ENCODE peak calls at places on chromosomes 13 and 19, in six cellular contexts. Y, T, S, N, C and O are unnamed samples. For H3K4me1, the result is how much of the 10 kb centered on the place peaks cover.

GRCh38 chr13:98622926-98623325 is 46.0 kb upstream of the STK24 start:
- DNase-seq in T (no peak), N (no peak), S (no peak), C (no peak), Y (no peak), O (no peak)

GRCh38 chr13:32007494-32007893 is 24.1 kb upstream of the FRY start:
- DNase-seq in N (no peak), T (no peak), C (no peak), S (no peak), Y (no peak), O (no peak)

GRCh38 chr19:34269968-34270621 is 15.7 kb downstream of the GARRE1 start:
- DNase-seq in Y (peak), S (no peak), N (peak), C (peak), T (peak), O (peak)

GRCh38 chr19:50567052-50567841 is 988 bp downstream of the LRRC4B start:
- DNase-seq in S (no peak), N (no peak), C (no peak), Y (no peak), T (no peak), O (no peak)

GRCh38 chr13:39616087-39616694 is 13.2 kb upstream of the LHFPL6 start:
- DNase-seq in Y (peak), C (peak), S (peak), T (peak), N (no peak), O (no peak)

GRCh38 chr19:1580957-1581356 is 11.7 kb downstream of the MBD3 start:
- DNase-seq in C (no peak), Y (no peak), T (no peak), S (no peak), N (no peak), O (no peak)

GRCh38 chr13:110063490-110063889 is 243.5 kb downstream of the COL4A1 start:
- DNase-seq in T (no peak), N (no peak), C (no peak), S (no peak), Y (no peak), O (no peak)

GRCh38 chr13:99015606-99016520 is 38.0 kb upstream of the DOCK9 start:
- DNase-seq in C (no peak), T (no peak), N (no peak), Y (no peak), S (no peak), O (no peak)

GRCh38 chr19:776549-776948 is 20.7 kb upstream of the PTBP1 start:
- DNase-seq in S (no peak), N (no peak), T (no peak), C (no peak), Y (no peak), O (no peak)

GRCh38 chr19:7529610-7530490 is 5.7 kb upstream of the PNPLA6 start:
- DNase-seq in S (no peak), C (no peak), T (no peak), N (no peak), Y (no peak), O (no peak)

GRCh38 chr19:58170860-58171259 is 12.0 kb upstream of the ZNF274 start:
- DNase-seq in Y (no peak), N (no peak), S (no peak), C (no peak), T (no peak), O (no peak)

GRCh38 chr13:67049744-67050143 is 180.4 kb downstream of the PCDH9 start:
- DNase-seq in S (no peak), T (no peak), N (no peak), Y (no peak), C (no peak), O (no peak)

GRCh38 chr13:109165417-109165904 is 536.0 kb downstream of the MYO16 start:
- DNase-seq in N (no peak), S (no peak), Y (no peak), T (no peak), C (no peak), O (no peak)

GRCh38 chr19:6531163-6531955 is 533 bp downstream of the TNFSF9 start:
- DNase-seq in C (no peak), S (no peak), N (no peak), T (no peak), Y (no peak), O (no peak)

GRCh38 chr19:51440846-51441409 is 17.3 kb downstream of the SIGLEC8 start:
- DNase-seq in N (no peak), S (peak), Y (no peak), C (no peak), T (no peak), O (no peak)

GRCh38 chr19:10299545-10300458 is 9.8 kb downstream of the ZGLP1 start:
- DNase-seq in Y (no peak), T (no peak), N (no peak), S (no peak), C (no peak), O (no peak)

GRCh38 chr19:850979-851335 is 1.1 kb upstream of the ELANE start:
- DNase-seq in C (no peak), T (no peak), S (no peak), Y (no peak), N (no peak), O (no peak)

DNA sequence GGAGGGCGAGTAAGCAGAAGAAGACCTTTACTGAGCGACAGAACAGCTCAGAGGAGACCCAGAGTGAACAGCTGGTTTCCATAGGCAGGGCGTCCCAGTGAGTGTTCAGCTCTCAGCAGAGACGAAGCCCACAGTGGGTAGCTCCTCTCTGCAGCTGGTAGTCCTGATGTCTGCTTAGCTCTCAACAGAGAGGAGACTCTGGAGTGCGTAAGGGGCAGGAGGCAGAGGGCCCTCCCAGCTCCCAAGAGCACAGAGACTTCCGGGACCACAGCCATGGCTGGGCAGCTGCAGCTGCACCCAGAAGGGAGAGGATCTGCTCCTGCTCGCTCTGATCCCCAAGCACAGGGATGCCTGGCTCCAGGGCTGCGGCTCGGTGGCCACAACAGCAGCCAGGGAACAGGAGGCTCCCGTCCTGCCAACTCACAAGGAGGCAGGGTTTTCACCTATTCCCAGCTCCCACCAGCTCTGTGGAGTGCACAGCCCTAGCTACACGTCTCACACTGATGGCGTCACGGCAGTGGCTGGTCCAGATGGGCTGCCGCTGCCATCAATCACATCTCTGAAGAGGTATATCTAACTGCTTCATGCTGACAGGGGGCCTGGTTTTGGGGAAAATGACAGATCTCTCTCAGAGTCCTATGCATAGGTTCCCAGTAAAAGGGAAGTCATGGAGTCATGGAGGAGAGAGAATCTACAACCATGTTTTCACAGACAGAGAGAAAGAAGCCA is 2660.1 kb upstream of the PCDH20 start:
- DNase-seq in C (no peak), S (peak), T (no peak), N (no peak), Y (no peak), O (no peak)
- TF ChIP-seq POLR2A in C (no peak), S (no peak), T (no peak), N (no peak), Y (no peak), O (no peak)

GRCh38 chr19:3370728-3371591 is 4.6 kb downstream of the NFIC start:
- DNase-seq in Y (no peak), T (no peak), S (no peak), C (no peak), N (no peak), O (no peak)

GRCh38 chr19:3368441-3368795 is 2.0 kb downstream of the NFIC start:
- DNase-seq in C (peak), S (no peak), Y (no peak), T (no peak), N (no peak), O (no peak)

GRCh38 chr19:3368848-3369336 is 2.5 kb downstream of the NFIC start:
- DNase-seq in T (no peak), C (no peak), N (no peak), S (no peak), Y (no peak), O (no peak)

GRCh38 chr19:3369337-3370213 is 3.2 kb downstream of the NFIC start:
- DNase-seq in Y (peak), S (peak), C (peak), T (peak), N (peak), O (peak)

GRCh38 chr19:3370214-3370720 is 3.9 kb downstream of the NFIC start:
- DNase-seq in N (no peak), Y (no peak), S (no peak), C (peak), T (no peak), O (no peak)
- H3K4me1 ChIP-seq in N (under half), Y (under half), S (under half), C (under half), T (half or more), O (under half)

DNA sequence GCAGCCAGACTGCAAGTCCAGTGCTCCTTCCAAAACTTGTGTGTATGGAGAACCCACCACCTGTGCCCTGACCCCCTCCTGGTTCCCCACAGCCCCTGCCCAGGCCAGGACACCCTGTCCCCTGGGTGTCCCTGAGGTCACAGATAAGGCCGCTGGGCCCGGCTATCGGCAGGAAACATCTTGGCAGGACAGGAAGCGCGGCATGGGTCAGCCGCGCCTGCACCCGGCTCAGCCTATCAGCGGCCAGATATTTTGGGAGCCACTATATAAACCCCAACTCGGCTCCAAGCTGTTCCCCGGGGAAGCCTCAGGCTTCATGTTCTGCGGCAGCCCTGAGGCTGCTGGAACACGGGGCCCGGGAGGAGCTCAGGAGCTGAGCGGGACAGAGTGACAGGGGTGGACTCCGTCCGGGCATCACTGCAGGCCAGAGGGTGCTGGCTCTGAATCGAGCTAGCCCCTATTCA is 60.8 kb downstream of the AP1M1 start:
- DNase-seq in Y (peak), S (peak), C (peak), T (peak), N (peak), O (peak)
- TF ChIP-seq POLR2A in Y (peak), S (no peak), C (peak), T (peak), N (peak), O (peak)

DNA sequence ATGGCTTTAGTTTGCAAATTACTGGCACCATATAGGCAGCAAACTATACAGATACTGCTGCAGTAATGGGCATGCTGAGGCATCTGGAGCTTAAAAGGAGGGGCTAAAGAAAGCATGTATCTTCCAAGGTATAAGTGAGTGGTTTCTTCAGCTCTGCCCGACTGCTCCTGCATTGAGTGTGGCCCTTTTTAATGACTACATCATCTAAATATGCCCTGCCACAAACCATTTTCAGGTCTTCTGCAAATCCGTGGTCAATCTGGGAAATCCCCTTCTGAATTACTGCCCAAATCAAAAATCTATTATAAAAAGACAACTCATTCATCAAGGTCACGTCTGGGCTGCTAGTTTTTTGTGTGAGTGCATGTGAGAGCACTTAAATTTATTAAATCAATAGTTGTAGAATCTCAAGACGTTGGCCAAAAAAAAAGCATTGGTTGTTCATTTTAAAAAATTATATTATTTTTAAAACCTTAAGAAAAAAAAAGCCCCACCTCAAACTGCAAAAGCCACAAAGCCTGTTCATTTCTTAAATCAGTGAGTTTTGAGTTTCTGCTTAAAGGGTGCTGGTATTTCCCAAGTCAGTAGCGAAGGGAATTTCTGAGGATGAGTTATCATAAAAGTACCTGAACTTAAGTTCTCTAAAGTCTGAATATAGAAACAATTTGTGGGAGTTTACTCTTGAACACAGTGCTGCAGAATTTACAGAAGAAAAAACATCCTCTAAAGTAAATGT is 16.3 kb downstream of the LCP1 start:
- DNase-seq in T (no peak), N (no peak), S (no peak), Y (no peak), C (no peak), O (no peak)
- H3K4me1 ChIP-seq in T (under half), N (under half), S (under half), Y (under half), C (under half), O (under half)

DNA sequence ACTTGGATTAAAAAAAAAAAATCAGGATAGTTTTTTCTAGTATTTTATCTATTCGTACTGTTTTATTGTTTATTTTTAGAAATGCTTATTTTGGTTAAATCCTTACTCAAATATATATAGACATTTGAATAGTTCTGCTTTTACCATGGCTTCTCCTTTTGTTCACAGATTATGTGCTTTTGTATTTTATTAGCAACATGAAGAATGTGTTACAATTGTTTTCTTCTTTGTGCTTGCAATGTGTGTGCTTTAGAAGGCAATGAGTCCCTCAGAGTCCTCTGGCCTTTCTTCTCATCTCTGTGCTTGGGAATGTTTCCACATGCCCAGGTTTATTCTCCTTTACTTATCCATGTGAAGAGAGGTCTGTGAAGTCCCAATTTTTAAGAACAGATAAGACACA is 324.0 kb downstream of the KCNRG start:
- DNase-seq in C (no peak), S (no peak), T (no peak), N (no peak), Y (no peak), O (no peak)
- TF ChIP-seq POLR2A in C (no peak), S (no peak), T (no peak), N (no peak), Y (no peak), O (no peak)

DNA sequence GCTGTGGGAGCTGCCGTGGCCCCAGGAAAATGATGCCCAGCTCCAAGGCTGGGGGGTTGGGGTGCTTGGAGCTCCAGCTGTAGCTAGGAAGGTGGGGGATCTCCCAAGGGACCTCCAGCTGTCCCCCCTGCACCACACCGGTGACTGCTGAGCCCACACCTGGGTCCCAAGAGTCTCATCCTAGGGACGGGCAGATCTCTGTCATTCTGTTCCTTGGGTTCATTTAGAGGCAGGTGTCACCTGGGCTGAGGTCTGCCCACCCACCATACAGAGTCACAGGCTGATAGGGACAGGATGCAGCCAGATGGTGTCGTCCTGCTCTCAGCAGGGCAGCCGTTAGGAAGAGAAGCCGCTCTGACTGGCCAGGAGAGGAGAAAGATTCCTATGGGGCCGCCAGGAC is 5.3 kb downstream of the F2RL3 start:
- DNase-seq in S (no peak), N (no peak), Y (no peak), C (no peak), T (no peak), O (no peak)
- H3K4me1 ChIP-seq in S (under half), N (under half), Y (under half), C (under half), T (under half), O (under half)

DNA sequence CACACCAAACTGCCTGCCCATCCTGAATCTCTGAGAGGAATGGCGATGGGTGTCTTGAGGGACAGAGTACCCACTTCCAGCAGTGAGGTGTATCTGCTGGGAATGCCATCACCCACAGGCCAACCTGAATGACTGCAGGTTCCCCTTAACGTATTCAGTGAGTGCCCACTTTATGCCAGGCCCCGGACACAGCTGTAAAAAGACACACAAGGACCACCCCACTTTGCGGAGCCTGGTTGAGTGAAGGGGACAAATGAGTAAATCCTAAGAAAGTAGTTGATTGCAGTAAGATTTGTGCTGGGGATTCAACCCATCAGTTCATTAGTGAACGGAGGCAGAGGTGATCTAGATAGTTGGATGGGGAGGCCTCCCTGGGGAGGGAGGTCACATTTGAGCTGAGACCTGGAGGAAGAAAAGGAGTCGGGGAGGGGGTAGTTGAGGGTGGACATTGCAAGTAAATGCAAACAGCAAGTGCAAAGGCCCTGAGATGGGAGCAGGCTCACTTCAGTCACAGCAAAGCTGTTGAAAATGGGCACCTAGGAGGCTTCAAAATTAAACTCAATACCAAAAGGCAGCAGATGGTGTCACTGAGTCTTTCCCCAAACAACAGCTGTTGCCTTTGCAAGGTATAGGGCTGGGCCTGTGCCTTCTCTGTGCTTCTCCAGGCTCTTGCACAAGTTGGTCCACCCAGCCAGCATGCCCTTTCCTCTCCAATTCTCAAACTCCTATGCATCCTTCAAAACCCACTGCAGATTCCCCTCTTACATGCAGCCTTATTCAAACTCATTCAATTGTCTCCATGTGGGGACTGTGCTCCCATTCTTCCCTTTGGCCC is 4.3 kb downstream of the GDF15 start:
- DNase-seq in Y (no peak), C (no peak), T (no peak), N (no peak), S (no peak), O (no peak)
- TF ChIP-seq POLR2A in Y (no peak), C (no peak), T (no peak), N (no peak), S (no peak), O (no peak)